ENCODE peak calls at places on chromosomes 7 and 10, in eight cellular contexts. One of them, this sample, is unnamed.

GRCh38 chr10:123275183-123275549 is 121.0 kb downstream of the BUB3 start:
- DNase-seq in hepatocyte: no peak
- DNase-seq in stimulated activated CD4-positive, alpha-beta T cell treated with anti-CD3 and anti-CD28 coated beads, TNF-alpha, amount 100 ng/mL, for 24 hours: no peak
- DNase-seq in choroid plexus epithelial cell: no peak
- DNase-seq in anterior cingulate cortex: no peak
- DNase-seq in natural killer cell: no peak
- DNase-seq in coronary artery: peak
- DNase-seq in activated T-helper 9 cell treated with anti-CD3 and anti-CD28 coated beads, Interleukin-2, amount 50 U/mL, for 16 hours: no peak
- DNase-seq in this sample: no peak

GRCh38 chr10:58513189-58514101 is 773 bp downstream of the BICC1 start:
- DNase-seq in hepatocyte: peak
- DNase-seq in stimulated activated CD4-positive, alpha-beta T cell treated with anti-CD3 and anti-CD28 coated beads, TNF-alpha, amount 100 ng/mL, for 24 hours: no peak
- DNase-seq in choroid plexus epithelial cell: peak
- DNase-seq in anterior cingulate cortex: no peak
- DNase-seq in natural killer cell: no peak
- DNase-seq in coronary artery: no peak
- DNase-seq in activated T-helper 9 cell treated with anti-CD3 and anti-CD28 coated beads, Interleukin-2, amount 50 U/mL, for 16 hours: no peak
- DNase-seq in this sample: peak

GRCh38 chr10:70673929-70674559 is 1.7 kb downstream of the ADAMTS14 start:
- DNase-seq in hepatocyte: no peak
- DNase-seq in stimulated activated CD4-positive, alpha-beta T cell treated with anti-CD3 and anti-CD28 coated beads, TNF-alpha, amount 100 ng/mL, for 24 hours: no peak
- DNase-seq in choroid plexus epithelial cell: no peak
- DNase-seq in anterior cingulate cortex: no peak
- DNase-seq in natural killer cell: no peak
- DNase-seq in coronary artery: no peak
- DNase-seq in activated T-helper 9 cell treated with anti-CD3 and anti-CD28 coated beads, Interleukin-2, amount 50 U/mL, for 16 hours: no peak
- DNase-seq in this sample: no peak

GRCh38 chr10:21526184-21526951 is 886 bp upstream of the SKIDA1 start:
- DNase-seq in hepatocyte: no peak
- DNase-seq in stimulated activated CD4-positive, alpha-beta T cell treated with anti-CD3 and anti-CD28 coated beads, TNF-alpha, amount 100 ng/mL, for 24 hours: peak
- DNase-seq in choroid plexus epithelial cell: peak
- DNase-seq in anterior cingulate cortex: peak
- DNase-seq in natural killer cell: peak
- DNase-seq in coronary artery: peak
- DNase-seq in activated T-helper 9 cell treated with anti-CD3 and anti-CD28 coated beads, Interleukin-2, amount 50 U/mL, for 16 hours: peak
- DNase-seq in this sample: peak

GRCh38 chr10:130141460-130141859 is 5.3 kb downstream of the GLRX3 start:
- DNase-seq in hepatocyte: no peak
- DNase-seq in stimulated activated CD4-positive, alpha-beta T cell treated with anti-CD3 and anti-CD28 coated beads, TNF-alpha, amount 100 ng/mL, for 24 hours: no peak
- DNase-seq in choroid plexus epithelial cell: peak
- DNase-seq in anterior cingulate cortex: no peak
- DNase-seq in natural killer cell: no peak
- DNase-seq in coronary artery: no peak
- DNase-seq in activated T-helper 9 cell treated with anti-CD3 and anti-CD28 coated beads, Interleukin-2, amount 50 U/mL, for 16 hours: no peak
- DNase-seq in this sample: no peak

GRCh38 chr7:70812511-70812910 is 319.4 kb upstream of the GALNT17 start:
- DNase-seq in hepatocyte: no peak
- DNase-seq in stimulated activated CD4-positive, alpha-beta T cell treated with anti-CD3 and anti-CD28 coated beads, TNF-alpha, amount 100 ng/mL, for 24 hours: no peak
- DNase-seq in choroid plexus epithelial cell: peak
- DNase-seq in anterior cingulate cortex: no peak
- DNase-seq in natural killer cell: no peak
- DNase-seq in coronary artery: no peak
- DNase-seq in activated T-helper 9 cell treated with anti-CD3 and anti-CD28 coated beads, Interleukin-2, amount 50 U/mL, for 16 hours: no peak
- DNase-seq in this sample: no peak

GRCh38 chr7:47472444-47473157 is 109.3 kb downstream of the TNS3 start:
- DNase-seq in hepatocyte: no peak
- DNase-seq in stimulated activated CD4-positive, alpha-beta T cell treated with anti-CD3 and anti-CD28 coated beads, TNF-alpha, amount 100 ng/mL, for 24 hours: no peak
- DNase-seq in choroid plexus epithelial cell: no peak
- DNase-seq in anterior cingulate cortex: no peak
- DNase-seq in natural killer cell: no peak
- DNase-seq in coronary artery: no peak
- DNase-seq in activated T-helper 9 cell treated with anti-CD3 and anti-CD28 coated beads, Interleukin-2, amount 50 U/mL, for 16 hours: no peak
- DNase-seq in this sample: no peak

GRCh38 chr7:80392229-80393169 is 119.4 kb downstream of the GNAT3 start:
- DNase-seq in hepatocyte: peak
- DNase-seq in stimulated activated CD4-positive, alpha-beta T cell treated with anti-CD3 and anti-CD28 coated beads, TNF-alpha, amount 100 ng/mL, for 24 hours: no peak
- DNase-seq in choroid plexus epithelial cell: peak
- DNase-seq in anterior cingulate cortex: no peak
- DNase-seq in natural killer cell: no peak
- DNase-seq in coronary artery: no peak
- DNase-seq in activated T-helper 9 cell treated with anti-CD3 and anti-CD28 coated beads, Interleukin-2, amount 50 U/mL, for 16 hours: no peak
- DNase-seq in this sample: no peak

GRCh38 chr7:101901661-101902491 is 84.5 kb downstream of the CUX1 start:
- DNase-seq in hepatocyte: no peak
- DNase-seq in stimulated activated CD4-positive, alpha-beta T cell treated with anti-CD3 and anti-CD28 coated beads, TNF-alpha, amount 100 ng/mL, for 24 hours: no peak
- DNase-seq in choroid plexus epithelial cell: no peak
- DNase-seq in anterior cingulate cortex: no peak
- DNase-seq in natural killer cell: no peak
- DNase-seq in coronary artery: no peak
- DNase-seq in activated T-helper 9 cell treated with anti-CD3 and anti-CD28 coated beads, Interleukin-2, amount 50 U/mL, for 16 hours: no peak
- DNase-seq in this sample: no peak

GRCh38 chr10:27252267-27253000 is 11.8 kb upstream of the ACBD5 start:
- DNase-seq in hepatocyte: peak
- DNase-seq in stimulated activated CD4-positive, alpha-beta T cell treated with anti-CD3 and anti-CD28 coated beads, TNF-alpha, amount 100 ng/mL, for 24 hours: peak
- DNase-seq in choroid plexus epithelial cell: peak
- DNase-seq in anterior cingulate cortex: no peak
- DNase-seq in natural killer cell: peak
- DNase-seq in coronary artery: no peak
- DNase-seq in activated T-helper 9 cell treated with anti-CD3 and anti-CD28 coated beads, Interleukin-2, amount 50 U/mL, for 16 hours: peak
- DNase-seq in this sample: no peak

GRCh38 chr10:124899151-124899550 is 42.8 kb upstream of the ZRANB1 start:
- DNase-seq in hepatocyte: no peak
- DNase-seq in stimulated activated CD4-positive, alpha-beta T cell treated with anti-CD3 and anti-CD28 coated beads, TNF-alpha, amount 100 ng/mL, for 24 hours: no peak
- DNase-seq in choroid plexus epithelial cell: no peak
- DNase-seq in anterior cingulate cortex: no peak
- DNase-seq in natural killer cell: no peak
- DNase-seq in coronary artery: no peak
- DNase-seq in activated T-helper 9 cell treated with anti-CD3 and anti-CD28 coated beads, Interleukin-2, amount 50 U/mL, for 16 hours: no peak
- DNase-seq in this sample: no peak

GRCh38 chr7:6026917-6027316 is 4.3 kb upstream of the ANKRD61 start:
- DNase-seq in hepatocyte: no peak
- DNase-seq in stimulated activated CD4-positive, alpha-beta T cell treated with anti-CD3 and anti-CD28 coated beads, TNF-alpha, amount 100 ng/mL, for 24 hours: no peak
- DNase-seq in choroid plexus epithelial cell: no peak
- DNase-seq in anterior cingulate cortex: no peak
- DNase-seq in natural killer cell: no peak
- DNase-seq in coronary artery: no peak
- DNase-seq in activated T-helper 9 cell treated with anti-CD3 and anti-CD28 coated beads, Interleukin-2, amount 50 U/mL, for 16 hours: no peak
- DNase-seq in this sample: no peak

GRCh38 chr10:127492607-127493250 is 56.4 kb upstream of the NPS start:
- DNase-seq in hepatocyte: no peak
- DNase-seq in stimulated activated CD4-positive, alpha-beta T cell treated with anti-CD3 and anti-CD28 coated beads, TNF-alpha, amount 100 ng/mL, for 24 hours: no peak
- DNase-seq in choroid plexus epithelial cell: peak
- DNase-seq in anterior cingulate cortex: no peak
- DNase-seq in natural killer cell: no peak
- DNase-seq in coronary artery: no peak
- DNase-seq in activated T-helper 9 cell treated with anti-CD3 and anti-CD28 coated beads, Interleukin-2, amount 50 U/mL, for 16 hours: no peak
- DNase-seq in this sample: no peak

GRCh38 chr7:142385528-142386340 is 127.9 kb upstream of the PRSS58 start:
- DNase-seq in hepatocyte: peak
- DNase-seq in stimulated activated CD4-positive, alpha-beta T cell treated with anti-CD3 and anti-CD28 coated beads, TNF-alpha, amount 100 ng/mL, for 24 hours: peak
- DNase-seq in choroid plexus epithelial cell: peak
- DNase-seq in anterior cingulate cortex: peak
- DNase-seq in natural killer cell: no peak
- DNase-seq in coronary artery: no peak
- DNase-seq in activated T-helper 9 cell treated with anti-CD3 and anti-CD28 coated beads, Interleukin-2, amount 50 U/mL, for 16 hours: no peak
- DNase-seq in this sample: no peak

GRCh38 chr7:36972140-36972518 is 247.8 kb upstream of the AOAH start:
- DNase-seq in hepatocyte: peak
- DNase-seq in stimulated activated CD4-positive, alpha-beta T cell treated with anti-CD3 and anti-CD28 coated beads, TNF-alpha, amount 100 ng/mL, for 24 hours: no peak
- DNase-seq in choroid plexus epithelial cell: no peak
- DNase-seq in anterior cingulate cortex: no peak
- DNase-seq in natural killer cell: no peak
- DNase-seq in coronary artery: no peak
- DNase-seq in activated T-helper 9 cell treated with anti-CD3 and anti-CD28 coated beads, Interleukin-2, amount 50 U/mL, for 16 hours: no peak
- DNase-seq in this sample: no peak

GRCh38 chr7:522071-522937 is 2.7 kb upstream of the PDGFA start:
- DNase-seq in hepatocyte: peak
- DNase-seq in stimulated activated CD4-positive, alpha-beta T cell treated with anti-CD3 and anti-CD28 coated beads, TNF-alpha, amount 100 ng/mL, for 24 hours: peak
- DNase-seq in choroid plexus epithelial cell: peak
- DNase-seq in anterior cingulate cortex: no peak
- DNase-seq in natural killer cell: no peak
- DNase-seq in coronary artery: no peak
- DNase-seq in activated T-helper 9 cell treated with anti-CD3 and anti-CD28 coated beads, Interleukin-2, amount 50 U/mL, for 16 hours: no peak
- DNase-seq in this sample: no peak

GRCh38 chr10:103693070-103693811 is 162.1 kb downstream of the SH3PXD2A start:
- DNase-seq in hepatocyte: peak
- DNase-seq in stimulated activated CD4-positive, alpha-beta T cell treated with anti-CD3 and anti-CD28 coated beads, TNF-alpha, amount 100 ng/mL, for 24 hours: no peak
- DNase-seq in choroid plexus epithelial cell: no peak
- DNase-seq in anterior cingulate cortex: peak
- DNase-seq in natural killer cell: no peak
- DNase-seq in coronary artery: no peak
- DNase-seq in activated T-helper 9 cell treated with anti-CD3 and anti-CD28 coated beads, Interleukin-2, amount 50 U/mL, for 16 hours: peak
- DNase-seq in this sample: no peak

GRCh38 chr10:11516419-11516721 is 95.1 kb downstream of the USP6NL start:
- DNase-seq in hepatocyte: no peak
- DNase-seq in stimulated activated CD4-positive, alpha-beta T cell treated with anti-CD3 and anti-CD28 coated beads, TNF-alpha, amount 100 ng/mL, for 24 hours: no peak
- DNase-seq in choroid plexus epithelial cell: no peak
- DNase-seq in anterior cingulate cortex: no peak
- DNase-seq in natural killer cell: no peak
- DNase-seq in coronary artery: no peak
- DNase-seq in activated T-helper 9 cell treated with anti-CD3 and anti-CD28 coated beads, Interleukin-2, amount 50 U/mL, for 16 hours: no peak
- DNase-seq in this sample: no peak

GRCh38 chr10:35585903-35586535 is 19.1 kb upstream of the GJD4 start:
- DNase-seq in hepatocyte: no peak
- DNase-seq in stimulated activated CD4-positive, alpha-beta T cell treated with anti-CD3 and anti-CD28 coated beads, TNF-alpha, amount 100 ng/mL, for 24 hours: no peak
- DNase-seq in choroid plexus epithelial cell: no peak
- DNase-seq in anterior cingulate cortex: no peak
- DNase-seq in natural killer cell: no peak
- DNase-seq in coronary artery: no peak
- DNase-seq in activated T-helper 9 cell treated with anti-CD3 and anti-CD28 coated beads, Interleukin-2, amount 50 U/mL, for 16 hours: no peak
- DNase-seq in this sample: no peak

GRCh38 chr7:73715648-73716317 is 3.7 kb downstream of the STX1A start:
- DNase-seq in hepatocyte: peak
- DNase-seq in stimulated activated CD4-positive, alpha-beta T cell treated with anti-CD3 and anti-CD28 coated beads, TNF-alpha, amount 100 ng/mL, for 24 hours: peak
- DNase-seq in choroid plexus epithelial cell: peak
- DNase-seq in anterior cingulate cortex: no peak
- DNase-seq in natural killer cell: no peak
- DNase-seq in coronary artery: no peak
- DNase-seq in activated T-helper 9 cell treated with anti-CD3 and anti-CD28 coated beads, Interleukin-2, amount 50 U/mL, for 16 hours: no peak
- DNase-seq in this sample: peak

GRCh38 chr7:100966542-100967291 is 2.6 kb upstream of the MUC12 start:
- DNase-seq in hepatocyte: no peak
- DNase-seq in stimulated activated CD4-positive, alpha-beta T cell treated with anti-CD3 and anti-CD28 coated beads, TNF-alpha, amount 100 ng/mL, for 24 hours: no peak
- DNase-seq in choroid plexus epithelial cell: no peak
- DNase-seq in anterior cingulate cortex: no peak
- DNase-seq in natural killer cell: no peak
- DNase-seq in coronary artery: no peak
- DNase-seq in activated T-helper 9 cell treated with anti-CD3 and anti-CD28 coated beads, Interleukin-2, amount 50 U/mL, for 16 hours: no peak
- DNase-seq in this sample: no peak

GRCh38 chr10:118800920-118801319 is 46.1 kb upstream of the CACUL1 start:
- DNase-seq in hepatocyte: peak
- DNase-seq in stimulated activated CD4-positive, alpha-beta T cell treated with anti-CD3 and anti-CD28 coated beads, TNF-alpha, amount 100 ng/mL, for 24 hours: peak
- DNase-seq in choroid plexus epithelial cell: peak
- DNase-seq in anterior cingulate cortex: no peak
- DNase-seq in natural killer cell: no peak
- DNase-seq in coronary artery: peak
- DNase-seq in activated T-helper 9 cell treated with anti-CD3 and anti-CD28 coated beads, Interleukin-2, amount 50 U/mL, for 16 hours: no peak
- DNase-seq in this sample: no peak

GRCh38 chr10:85433248-85433647 is 933.3 kb downstream of the GRID1 start:
- DNase-seq in hepatocyte: no peak
- DNase-seq in stimulated activated CD4-positive, alpha-beta T cell treated with anti-CD3 and anti-CD28 coated beads, TNF-alpha, amount 100 ng/mL, for 24 hours: no peak
- DNase-seq in choroid plexus epithelial cell: no peak
- DNase-seq in anterior cingulate cortex: no peak
- DNase-seq in natural killer cell: no peak
- DNase-seq in coronary artery: no peak
- DNase-seq in activated T-helper 9 cell treated with anti-CD3 and anti-CD28 coated beads, Interleukin-2, amount 50 U/mL, for 16 hours: no peak
- DNase-seq in this sample: no peak

GRCh38 chr10:7412482-7413251 is 1.8 kb upstream of the SFMBT2 start:
- DNase-seq in hepatocyte: peak
- DNase-seq in stimulated activated CD4-positive, alpha-beta T cell treated with anti-CD3 and anti-CD28 coated beads, TNF-alpha, amount 100 ng/mL, for 24 hours: peak
- DNase-seq in choroid plexus epithelial cell: no peak
- DNase-seq in anterior cingulate cortex: peak
- DNase-seq in natural killer cell: peak
- DNase-seq in coronary artery: no peak
- DNase-seq in activated T-helper 9 cell treated with anti-CD3 and anti-CD28 coated beads, Interleukin-2, amount 50 U/mL, for 16 hours: no peak
- DNase-seq in this sample: peak

GRCh38 chr7:151790095-151790825 is 86.7 kb downstream of the PRKAG2 start:
- DNase-seq in hepatocyte: no peak
- DNase-seq in stimulated activated CD4-positive, alpha-beta T cell treated with anti-CD3 and anti-CD28 coated beads, TNF-alpha, amount 100 ng/mL, for 24 hours: no peak
- DNase-seq in choroid plexus epithelial cell: no peak
- DNase-seq in anterior cingulate cortex: no peak
- DNase-seq in natural killer cell: no peak
- DNase-seq in coronary artery: no peak
- DNase-seq in activated T-helper 9 cell treated with anti-CD3 and anti-CD28 coated beads, Interleukin-2, amount 50 U/mL, for 16 hours: no peak
- DNase-seq in this sample: no peak

GRCh38 chr10:131098416-131098952 is 213.0 kb downstream of the TCERG1L start:
- DNase-seq in hepatocyte: no peak
- DNase-seq in stimulated activated CD4-positive, alpha-beta T cell treated with anti-CD3 and anti-CD28 coated beads, TNF-alpha, amount 100 ng/mL, for 24 hours: no peak
- DNase-seq in choroid plexus epithelial cell: no peak
- DNase-seq in anterior cingulate cortex: no peak
- DNase-seq in natural killer cell: no peak
- DNase-seq in coronary artery: no peak
- DNase-seq in activated T-helper 9 cell treated with anti-CD3 and anti-CD28 coated beads, Interleukin-2, amount 50 U/mL, for 16 hours: no peak
- DNase-seq in this sample: no peak

GRCh38 chr10:42970451-42971250 is 106.2 kb upstream of the RET start:
- DNase-seq in hepatocyte: no peak
- DNase-seq in stimulated activated CD4-positive, alpha-beta T cell treated with anti-CD3 and anti-CD28 coated beads, TNF-alpha, amount 100 ng/mL, for 24 hours: no peak
- DNase-seq in choroid plexus epithelial cell: no peak
- DNase-seq in anterior cingulate cortex: no peak
- DNase-seq in natural killer cell: peak
- DNase-seq in coronary artery: peak
- DNase-seq in activated T-helper 9 cell treated with anti-CD3 and anti-CD28 coated beads, Interleukin-2, amount 50 U/mL, for 16 hours: no peak
- DNase-seq in this sample: peak

GRCh38 chr7:141381794-141382453 is 169.3 kb upstream of the AGK start:
- DNase-seq in hepatocyte: no peak
- DNase-seq in stimulated activated CD4-positive, alpha-beta T cell treated with anti-CD3 and anti-CD28 coated beads, TNF-alpha, amount 100 ng/mL, for 24 hours: no peak
- DNase-seq in choroid plexus epithelial cell: no peak
- DNase-seq in anterior cingulate cortex: no peak
- DNase-seq in natural killer cell: no peak
- DNase-seq in coronary artery: no peak
- DNase-seq in activated T-helper 9 cell treated with anti-CD3 and anti-CD28 coated beads, Interleukin-2, amount 50 U/mL, for 16 hours: no peak
- DNase-seq in this sample: no peak

GRCh38 chr7:26417911-26418413 is 126.3 kb downstream of the SNX10 start:
- DNase-seq in hepatocyte: no peak
- DNase-seq in stimulated activated CD4-positive, alpha-beta T cell treated with anti-CD3 and anti-CD28 coated beads, TNF-alpha, amount 100 ng/mL, for 24 hours: no peak
- DNase-seq in choroid plexus epithelial cell: no peak
- DNase-seq in anterior cingulate cortex: no peak
- DNase-seq in natural killer cell: no peak
- DNase-seq in coronary artery: no peak
- DNase-seq in activated T-helper 9 cell treated with anti-CD3 and anti-CD28 coated beads, Interleukin-2, amount 50 U/mL, for 16 hours: no peak
- DNase-seq in this sample: no peak

GRCh38 chr10:88831709-88832108 is 19.9 kb downstream of the ANKRD22 start:
- DNase-seq in hepatocyte: no peak
- DNase-seq in stimulated activated CD4-positive, alpha-beta T cell treated with anti-CD3 and anti-CD28 coated beads, TNF-alpha, amount 100 ng/mL, for 24 hours: peak
- DNase-seq in choroid plexus epithelial cell: no peak
- DNase-seq in anterior cingulate cortex: no peak
- DNase-seq in natural killer cell: no peak
- DNase-seq in coronary artery: no peak
- DNase-seq in activated T-helper 9 cell treated with anti-CD3 and anti-CD28 coated beads, Interleukin-2, amount 50 U/mL, for 16 hours: peak
- DNase-seq in this sample: no peak

This sample was measured in RWPE2.